ENCODE peak calls at places on chromosome 12, in ten cellular contexts. T, J, Y, S, W, L, B, U, O and E are unnamed samples. For H3K4me1, the result is how much of the 10 kb centered on the place peaks cover.

GRCh38 chr12:51848843-51849735 is 571 bp upstream of the FIGNL2 start:
- DNase-seq in T (no peak), J (no peak), Y (peak), S (no peak), W (no peak), L (no peak), B (no peak), U (no peak), O (no peak), E (no peak)

GRCh38 chr12:7716391-7716790 is 5.2 kb downstream of the DPPA3 start:
- DNase-seq in T (peak), J (no peak), Y (no peak), S (no peak), W (no peak), L (no peak), B (no peak), U (peak), O (no peak), E (no peak)

GRCh38 chr12:91529829-91530228 is 347.2 kb upstream of the DCN start:
- DNase-seq in T (peak), J (no peak), Y (no peak), S (no peak), W (no peak), L (no peak), B (no peak), U (peak), O (no peak), E (no peak)

GRCh38 chr12:21649034-21649433 is 8.6 kb downstream of the LDHB start:
- DNase-seq in T (no peak), J (no peak), Y (no peak), S (no peak), W (no peak), L (no peak), B (no peak), U (no peak), O (no peak), E (no peak)

GRCh38 chr12:56676851-56677601 is 11.1 kb downstream of the PTGES3 start:
- DNase-seq in T (no peak), J (no peak), Y (no peak), S (no peak), W (no peak), L (no peak), B (no peak), U (no peak), O (no peak), E (no peak)

GRCh38 chr12:54258286-54258685 is 21.6 kb downstream of the CBX5 start:
- DNase-seq in T (no peak), J (no peak), Y (no peak), S (no peak), W (no peak), L (no peak), B (no peak), U (no peak), O (peak), E (no peak)

GRCh38 chr12:92226036-92226661 is 80.5 kb upstream of the BTG1 start:
- DNase-seq in T (no peak), J (no peak), Y (no peak), S (no peak), W (no peak), L (no peak), B (no peak), U (no peak), O (peak), E (no peak)

GRCh38 chr12:87995581-87996178 is 33.5 kb downstream of the C12orf50 start:
- DNase-seq in T (peak), J (peak), Y (peak), S (no peak), W (peak), L (no peak), B (no peak), U (peak), O (peak), E (no peak)

GRCh38 chr12:77130193-77130592 is 64.8 kb upstream of the E2F7 start:
- DNase-seq in T (no peak), J (no peak), Y (no peak), S (no peak), W (no peak), L (no peak), B (no peak), U (no peak), O (no peak), E (no peak)

GRCh38 chr12:69779928-69780327 is 41.3 kb downstream of the RAB3IP start:
- DNase-seq in T (peak), J (no peak), Y (no peak), S (no peak), W (peak), L (no peak), B (no peak), U (peak), O (peak), E (no peak)

GRCh38 chr12:108854055-108854452 is 3.3 kb downstream of the SSH1 start:
- DNase-seq in T (peak), J (no peak), Y (no peak), S (no peak), W (no peak), L (no peak), B (no peak), U (peak), O (peak), E (no peak)

GRCh38 chr12:21502164-21502496 is 541 bp downstream of the GOLT1B start:
- DNase-seq in T (peak), J (peak), Y (peak), S (peak), W (no peak), L (peak), B (peak), U (peak), O (peak), E (no peak)

GRCh38 chr12:109706747-109707469 is 6.7 kb upstream of the FAM222A start:
- DNase-seq in T (no peak), J (no peak), Y (no peak), S (no peak), W (peak), L (no peak), B (no peak), U (no peak), O (no peak), E (no peak)

GRCh38 chr12:104342635-104343249 is 39.2 kb downstream of the EID3 start:
- DNase-seq in T (no peak), J (no peak), Y (no peak), S (no peak), W (no peak), L (no peak), B (no peak), U (peak), O (no peak), E (no peak)

GRCh38 chr12:76784600-76785051 is 20.7 kb downstream of the ZDHHC17 start:
- DNase-seq in T (peak), J (no peak), Y (no peak), S (no peak), W (no peak), L (no peak), B (no peak), U (no peak), O (peak), E (no peak)

GRCh38 chr12:65755596-65755978 is 68.7 kb upstream of the HMGA2 start:
- DNase-seq in T (no peak), J (no peak), Y (no peak), S (no peak), W (no peak), L (no peak), B (no peak), U (no peak), O (peak), E (no peak)

GRCh38 chr12:62466018-62466595 is 519 bp upstream of the MON2 start:
- DNase-seq in T (peak), J (peak), Y (no peak), S (no peak), W (peak), L (no peak), B (no peak), U (peak), O (peak), E (no peak)

GRCh38 chr12:54595471-54595870 is 7.0 kb upstream of the PPP1R1A start:
- DNase-seq in T (no peak), J (no peak), Y (no peak), S (no peak), W (no peak), L (no peak), B (no peak), U (no peak), O (no peak), E (no peak)

GRCh38 chr12:9646794-9647622 is 22.5 kb upstream of the CLEC2D start:
- DNase-seq in T (no peak), J (no peak), Y (no peak), S (no peak), W (no peak), L (no peak), B (no peak), U (peak), O (peak), E (no peak)

GRCh38 chr12:132222096-132222807 is 78.0 kb downstream of the NOC4L start:
- DNase-seq in T (peak), J (no peak), Y (no peak), S (no peak), W (peak), L (peak), B (peak), U (peak), O (peak), E (no peak)

GRCh38 chr12:101719566-101719965 is 19.7 kb downstream of the SYCP3 start:
- DNase-seq in T (no peak), J (no peak), Y (no peak), S (no peak), W (no peak), L (no peak), B (no peak), U (no peak), O (peak), E (no peak)

GRCh38 chr12:49093746-49094103 is 876 bp downstream of the DHH start:
- DNase-seq in T (no peak), J (no peak), Y (no peak), S (no peak), W (no peak), L (no peak), B (no peak), U (no peak), O (no peak), E (no peak)
- H3K4me1 ChIP-seq in T (under half), J (half or more), Y (half or more), S (under half), W (under half), L (half or more), B (under half), U (under half), O (under half), E (under half)

DNA sequence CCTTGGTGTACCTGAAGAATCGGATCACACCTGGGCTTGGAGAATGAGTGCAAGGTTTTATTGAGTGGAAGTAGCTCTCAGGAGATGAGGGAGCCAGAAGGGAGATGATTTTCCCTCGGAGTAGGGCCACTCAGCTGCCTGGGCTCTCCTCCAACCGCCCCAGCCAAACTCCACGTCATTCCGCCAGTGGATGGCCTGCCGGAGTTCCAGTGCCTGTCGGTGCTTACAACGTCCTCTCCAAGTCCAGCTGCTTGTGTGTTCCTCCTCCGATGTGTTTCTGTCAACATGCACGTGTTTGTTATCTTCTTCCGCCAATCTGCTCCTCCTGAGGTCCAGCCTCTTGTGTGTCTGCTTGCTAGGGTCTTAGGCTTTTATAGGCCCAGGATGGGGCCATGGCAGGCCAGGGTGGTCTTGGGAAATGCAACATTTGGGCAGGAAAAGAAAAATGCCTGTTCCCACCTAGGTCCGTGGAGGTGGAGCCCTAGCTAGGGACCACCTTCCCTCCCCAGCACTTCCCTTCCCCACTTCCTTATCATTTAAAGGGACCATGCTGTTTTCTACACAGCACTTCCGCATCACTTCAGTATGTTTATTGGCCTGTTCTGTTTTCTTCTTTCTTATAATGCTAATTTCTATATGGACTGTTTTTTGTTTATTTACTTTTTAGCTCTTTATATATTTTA is 343.2 kb downstream of the PDZRN4 start:
- DNase-seq in T (no peak), J (no peak), Y (peak), S (no peak), W (no peak), L (no peak), B (peak), U (no peak), O (peak), E (no peak)
- H3K4me1 ChIP-seq in T (under half), J (under half), Y (under half), S (under half), W (under half), L (under half), B (under half), U (under half), O (under half), E (under half)

GRCh38 chr12:4829161-4829792 is 80.4 kb upstream of the KCNA1 start:
- DNase-seq in T (no peak), J (no peak), Y (no peak), S (no peak), W (no peak), L (no peak), B (no peak), U (no peak), O (no peak), E (no peak)

GRCh38 chr12:4828176-4828575 is 81.5 kb upstream of the KCNA1 start:
- DNase-seq in T (no peak), J (no peak), Y (no peak), S (no peak), W (no peak), L (no peak), B (no peak), U (no peak), O (no peak), E (no peak)

GRCh38 chr12:4830568-4830967 is 79.1 kb upstream of the KCNA1 start:
- DNase-seq in T (no peak), J (no peak), Y (no peak), S (no peak), W (no peak), L (no peak), B (no peak), U (no peak), O (no peak), E (no peak)

GRCh38 chr12:4826909-4827308 is 82.8 kb upstream of the KCNA1 start:
- DNase-seq in T (no peak), J (no peak), Y (no peak), S (no peak), W (no peak), L (no peak), B (no peak), U (no peak), O (no peak), E (no peak)

DNA sequence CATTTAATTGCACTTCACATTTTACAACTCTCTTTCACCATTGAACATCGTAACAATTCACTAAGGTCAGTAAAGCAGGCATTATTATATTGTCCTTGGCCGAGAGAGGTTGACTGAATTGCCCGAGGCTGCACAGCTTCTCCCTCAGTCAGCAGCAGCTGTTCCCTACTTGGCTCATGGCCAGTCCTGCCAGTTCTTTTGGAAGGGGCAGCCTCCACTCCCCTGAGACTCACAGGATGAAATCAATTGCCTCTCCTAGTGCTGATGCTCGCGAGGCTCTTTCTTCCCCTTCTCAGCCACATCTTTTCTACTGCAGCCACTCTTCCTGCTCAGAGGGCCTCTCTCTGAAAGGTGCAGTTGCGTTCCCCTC is 79.9 kb upstream of the KCNA1 start:
- DNase-seq in T (no peak), J (no peak), Y (no peak), S (no peak), W (peak), L (no peak), B (no peak), U (no peak), O (no peak), E (no peak)
- H3K4me1 ChIP-seq in T (under half), J (under half), Y (under half), S (under half), W (under half), L (under half), B (under half), U (under half), O (under half), E (under half)

GRCh38 chr12:11716794-11717532 is 67.5 kb downstream of the ETV6 start:
- DNase-seq in T (no peak), J (no peak), Y (no peak), S (no peak), W (peak), L (no peak), B (no peak), U (no peak), O (peak), E (no peak)

GRCh38 chr12:11712491-11712890 is 63.0 kb downstream of the ETV6 start:
- DNase-seq in T (no peak), J (no peak), Y (no peak), S (no peak), W (no peak), L (no peak), B (no peak), U (no peak), O (no peak), E (no peak)

GRCh38 chr12:11711675-11712327 is 62.3 kb downstream of the ETV6 start:
- DNase-seq in T (no peak), J (no peak), Y (no peak), S (no peak), W (no peak), L (no peak), B (no peak), U (no peak), O (peak), E (no peak)

GRCh38 chr12:11713202-11713601 is 63.7 kb downstream of the ETV6 start:
- DNase-seq in T (no peak), J (no peak), Y (no peak), S (no peak), W (no peak), L (no peak), B (no peak), U (no peak), O (no peak), E (no peak)

GRCh38 chr12:11714626-11715025 is 65.2 kb downstream of the ETV6 start:
- DNase-seq in T (no peak), J (no peak), Y (no peak), S (no peak), W (no peak), L (no peak), B (no peak), U (no peak), O (no peak), E (no peak)
- H3K4me1 ChIP-seq in T (under half), J (half or more), Y (half or more), S (under half), W (under half), L (half or more), B (under half), U (under half), O (under half), E (under half)

GRCh38 chr12:31263661-31264060 is 62.3 kb downstream of the SINHCAF start:
- DNase-seq in T (no peak), J (no peak), Y (no peak), S (no peak), W (no peak), L (no peak), B (no peak), U (no peak), O (no peak), E (no peak)

GRCh38 chr12:31260840-31261239 is 65.1 kb downstream of the SINHCAF start:
- DNase-seq in T (no peak), J (no peak), Y (no peak), S (no peak), W (no peak), L (no peak), B (no peak), U (no peak), O (no peak), E (no peak)

GRCh38 chr12:31261744-31262143 is 64.2 kb downstream of the SINHCAF start:
- DNase-seq in T (no peak), J (no peak), Y (no peak), S (no peak), W (no peak), L (no peak), B (no peak), U (no peak), O (no peak), E (no peak)

GRCh38 chr12:31267966-31268365 is 58.0 kb downstream of the SINHCAF start:
- DNase-seq in T (no peak), J (no peak), Y (no peak), S (no peak), W (no peak), L (no peak), B (no peak), U (no peak), O (no peak), E (no peak)

DNA sequence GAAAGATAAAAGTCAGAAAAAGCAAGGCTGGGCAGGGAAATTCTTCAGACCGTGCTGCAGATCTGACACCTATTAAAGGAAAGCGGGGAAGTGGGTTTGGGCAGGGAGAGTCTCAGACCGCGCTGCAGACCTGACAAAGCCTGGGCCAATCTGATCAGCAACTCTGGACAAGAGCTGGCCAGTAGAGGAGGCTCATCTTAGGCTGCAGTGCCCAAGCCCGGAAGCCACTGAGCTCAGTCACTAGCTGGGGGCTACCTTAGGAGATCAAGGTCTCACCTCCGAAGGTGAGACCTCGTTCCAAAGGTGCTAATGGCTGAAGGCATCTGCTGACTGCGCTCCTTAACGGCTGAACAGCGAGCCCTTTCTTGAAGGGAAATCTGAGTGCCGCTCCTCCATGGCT is 60.2 kb downstream of the SINHCAF start:
- DNase-seq in T (no peak), J (no peak), Y (no peak), S (no peak), W (no peak), L (no peak), B (no peak), U (no peak), O (no peak), E (no peak)
- H3K4me1 ChIP-seq in T (under half), J (under half), Y (under half), S (under half), W (under half), L (under half), B (under half), U (under half), O (under half), E (under half)

GRCh38 chr12:93679308-93679933 is 2.2 kb downstream of the CRADD start:
- DNase-seq in T (no peak), J (no peak), Y (peak), S (no peak), W (no peak), L (no peak), B (no peak), U (no peak), O (no peak), E (no peak)
- H3K4me1 ChIP-seq in T (under half), J (half or more), Y (half or more), S (under half), W (under half), L (under half), B (under half), U (under half), O (under half), E (under half)

GRCh38 chr12:121129705-121130147 is 3.0 kb upstream of the P2RX7 start:
- DNase-seq in T (no peak), J (no peak), Y (no peak), S (no peak), W (no peak), L (no peak), B (no peak), U (no peak), O (no peak), E (no peak)
- H3K4me1 ChIP-seq in T (under half), J (under half), Y (under half), S (under half), W (under half), L (half or more), B (under half), U (under half), O (under half), E (under half)

DNA sequence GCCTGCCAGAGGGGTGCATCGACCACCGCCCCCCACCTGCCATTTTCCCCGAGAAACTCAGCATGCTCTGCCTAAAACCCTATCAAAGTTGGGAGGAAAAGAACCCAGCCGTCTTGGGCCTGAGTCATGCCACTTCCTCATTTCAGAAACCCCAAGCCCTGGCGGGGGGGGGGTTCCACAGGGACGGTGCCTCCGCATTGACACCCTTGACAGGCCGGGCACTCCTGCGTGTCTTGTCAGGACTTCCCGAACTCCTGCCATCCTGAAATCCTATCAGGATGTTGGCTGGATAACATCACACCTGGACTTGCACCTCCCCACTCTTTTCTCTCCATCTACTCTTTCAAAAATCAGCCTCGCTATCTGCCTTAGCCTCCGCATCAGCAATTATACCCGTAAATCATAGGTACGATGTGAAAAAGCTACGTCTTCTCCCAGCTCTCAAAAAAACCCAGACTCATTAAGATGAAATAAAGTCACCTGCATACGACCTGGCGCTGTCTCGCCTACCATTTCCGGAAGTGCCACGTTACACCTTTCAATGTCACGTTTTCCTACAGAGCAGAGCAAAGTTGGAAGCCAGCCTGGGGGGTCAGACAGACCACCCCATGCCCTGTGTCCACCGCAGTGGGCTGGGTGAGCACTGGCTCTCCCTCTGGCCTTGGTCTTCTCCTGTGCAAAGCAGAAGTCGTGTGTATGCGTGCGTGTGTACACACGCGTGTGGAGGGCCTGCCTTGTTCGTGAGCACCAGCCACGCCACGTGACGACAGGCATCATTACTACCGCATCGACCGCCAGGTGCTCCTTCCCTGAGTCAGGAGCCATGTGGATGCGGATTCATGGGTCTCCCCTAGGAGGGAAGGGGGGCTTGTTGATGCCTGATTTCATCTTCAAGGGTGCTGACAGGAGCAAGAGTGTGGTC is 96.7 kb downstream of the RFLNA start:
- DNase-seq in T (no peak), J (peak), Y (peak), S (no peak), W (peak), L (peak), B (peak), U (peak), O (peak), E (peak)
- H3K4me1 ChIP-seq in T (under half), J (half or more), Y (half or more), S (under half), W (half or more), L (half or more), B (half or more), U (half or more), O (under half), E (under half)